ENCODE peak calls at places on chromosomes 16 and 17, in five cellular contexts. V is NCI-H1436; L is stimulated activated CD4-positive, alpha-beta T cell treated with anti-CD3 and anti-CD28 coated beads, Interleukin-2, amount 100 ng/mL, for 48 hours; Z is tibial artery; O is A549. E is an unnamed sample.

GRCh38 chr16:918741-919657 is 51.8 kb downstream of the LMF1 start:
- DNase-seq in V (no peak), L (no peak), Z (no peak), O (no peak), E (no peak)

GRCh38 chr17:40936437-40936971 is 942 bp downstream of the KRT23 start:
- DNase-seq in V (no peak), L (no peak), Z (no peak), O (no peak), E (no peak)

GRCh38 chr16:13483121-13483520 is 436.8 kb upstream of the ERCC4 start:
- DNase-seq in V (no peak), L (no peak), Z (no peak), O (no peak), E (no peak)

GRCh38 chr17:49514374-49514738 is 19.3 kb downstream of the NGFR start:
- DNase-seq in V (no peak), L (no peak), Z (peak; percentile 64), O (no peak), E (no peak)

GRCh38 chr17:5131146-5131715 is 15.4 kb downstream of the USP6 start:
- DNase-seq in V (no peak), L (no peak), Z (no peak), O (no peak), E (no peak)

GRCh38 chr16:6837722-6838121 is 494.9 kb upstream of the RBFOX1 start:
- DNase-seq in V (no peak), L (no peak), Z (no peak), O (no peak), E (no peak)

GRCh38 chr17:79045830-79046500 is 22.0 kb downstream of the C1QTNF1 start:
- DNase-seq in V (peak; percentile 71), L (peak; percentile 70), Z (peak; percentile 88), O (peak; percentile 78), E (peak; percentile 34)

GRCh38 chr17:1227917-1228751 is 42.1 kb upstream of the BHLHA9 start:
- DNase-seq in V (no peak), L (no peak), Z (peak; percentile 71), O (no peak), E (no peak)

GRCh38 chr16:51657844-51658243 is 506.8 kb upstream of the SALL1 start:
- DNase-seq in V (no peak), L (no peak), Z (no peak), O (no peak), E (no peak)

GRCh38 chr16:77383606-77384187 is 51.1 kb downstream of the ADAMTS18 start:
- DNase-seq in V (no peak), L (no peak), Z (no peak), O (no peak), E (no peak)

GRCh38 chr17:28615260-28615940 is 1.4 kb upstream of the RSKR start:
- DNase-seq in V (no peak), L (no peak), Z (no peak), O (no peak), E (no peak)

GRCh38 chr16:26688105-26688504 is 378.6 kb upstream of the C16orf82 start:
- DNase-seq in V (no peak), L (no peak), Z (no peak), O (no peak), E (no peak)

GRCh38 chr17:78875738-78876597 is 27.0 kb downstream of the CEP295NL start:
- DNase-seq in V (no peak), L (no peak), Z (no peak), O (no peak), E (no peak)

GRCh38 chr17:33498069-33498468 is 205.0 kb upstream of the ASIC2 start:
- DNase-seq in V (no peak), L (no peak), Z (no peak), O (no peak), E (no peak)

GRCh38 chr17:81422776-81423697 is 27.8 kb downstream of the BAHCC1 start:
- DNase-seq in V (no peak), L (no peak), Z (peak; percentile 96), O (peak; percentile 96), E (no peak)

GRCh38 chr16:12188674-12189249 is 212.2 kb downstream of the SNX29 start:
- DNase-seq in V (no peak), L (no peak), Z (no peak), O (peak; percentile 31), E (no peak)

GRCh38 chr16:3101018-3101840 is 2.1 kb upstream of the ZSCAN10 start:
- DNase-seq in V (no peak), L (no peak), Z (no peak), O (peak; percentile 65), E (peak; percentile 17)

GRCh38 chr16:26911436-26911835 is 155.3 kb upstream of the C16orf82 start:
- DNase-seq in V (no peak), L (no peak), Z (no peak), O (no peak), E (no peak)

GRCh38 chr17:37833237-37833859 is 88.5 kb upstream of the HNF1B start:
- DNase-seq in V (no peak), L (no peak), Z (no peak), O (no peak), E (no peak)

GRCh38 chr16:68229431-68230175 is 6.3 kb downstream of the ESRP2 start:
- DNase-seq in V (peak; percentile 32), L (no peak), Z (peak; percentile 70), O (peak; percentile 55), E (peak; percentile 24)

GRCh38 chr16:2520097-2520783 is at the start of gene AMDHD2:
- DNase-seq in V (peak; percentile 88), L (peak; percentile 86), Z (peak; percentile 93), O (peak; percentile 91), E (peak; percentile 83)

GRCh38 chr17:55768946-55769624 is 18.2 kb downstream of the PCTP start:
- DNase-seq in V (no peak), L (no peak), Z (no peak), O (no peak), E (no peak)

GRCh38 chr16:64659863-64660262 is 462.0 kb downstream of the CDH11 start:
- DNase-seq in V (no peak), L (no peak), Z (no peak), O (no peak), E (no peak)

GRCh38 chr16:2001456-2002355 is 7.9 kb downstream of the ZNF598 start:
- DNase-seq in V (no peak), L (no peak), Z (no peak), O (no peak), E (no peak)

E was measured in effector CD8-positive, alpha-beta T cell.